ENCODE peak calls at places on chromosomes 16 and 17, in nine cellular contexts. E, M, I, F, C, G, R, O and J are unnamed samples.

GRCh38 chr16:16018705-16019104 is 69.3 kb downstream of the ABCC1 start:
- DNase-seq in I (no peak), O (no peak), G (no peak), R (no peak), M (no peak), E (no peak), F (no peak), C (no peak), J (no peak)

GRCh38 chr16:89798832-89799370 is 17.5 kb downstream of the FANCA start:
- DNase-seq in O (no peak), F (no peak), R (no peak), C (no peak), E (no peak), M (no peak), I (no peak), G (no peak), J (no peak)

GRCh38 chr17:69466905-69467630 is 52.6 kb downstream of the MAP2K6 start:
- DNase-seq in M (peak; percentile 18), F (no peak), G (no peak), E (no peak), O (no peak), R (peak; percentile 72), C (no peak), I (peak; percentile 76), J (no peak)

GRCh38 chr17:42438600-42439567 is 15.8 kb upstream of the CAVIN1 start:
- DNase-seq in R (no peak), F (no peak), M (no peak), E (no peak), I (peak; percentile 56), C (peak; percentile 38), O (no peak), G (peak; percentile 34), J (no peak)

GRCh38 chr17:2192367-2193028 is 111.1 kb downstream of the SMG6 start:
- DNase-seq in R (peak; percentile 97), O (no peak), G (peak; percentile 31), E (peak; percentile 66), C (no peak), I (peak; percentile 94), M (no peak), F (peak; percentile 32), J (no peak)

GRCh38 chr17:82202981-82203380 is 9.7 kb downstream of the CCDC57 start:
- DNase-seq in M (no peak), F (no peak), R (no peak), E (no peak), C (no peak), I (no peak), G (peak; percentile 34), O (no peak), J (no peak)

GRCh38 chr16:23485257-23485614 is 25.1 kb downstream of the GGA2 start:
- DNase-seq in E (no peak), F (no peak), M (no peak), I (no peak), R (no peak), C (no peak), G (no peak), O (no peak), J (no peak)

GRCh38 chr17:56676807-56677206 is 83.3 kb downstream of the NOG start:
- DNase-seq in O (no peak), E (no peak), I (peak; percentile 20), F (no peak), G (no peak), C (no peak), R (no peak), M (no peak), J (no peak)

GRCh38 chr17:77451271-77451893 is 310.6 kb downstream of the SEC14L1 start:
- DNase-seq in O (peak; percentile 88), I (no peak), F (peak; percentile 67), R (peak; percentile 87), E (peak; percentile 76), C (no peak), G (peak; percentile 72), M (peak; percentile 24), J (peak; percentile 61)